ENCODE peak calls at places on chromosomes 12 and 14, in seven cellular contexts. One of them, this sample, is unnamed.

GRCh38 chr12:131204416-131205311 is 251.0 kb downstream of the ADGRD1 start:
- DNase-seq in neural progenitor cell: no peak
- DNase-seq in tibial nerve: no peak
- DNase-seq in right lobe of liver: no peak
- DNase-seq in GM12865: no peak
- DNase-seq in psoas muscle: no peak
- DNase-seq in OCI-LY7: no peak
- DNase-seq in this sample: no peak

GRCh38 chr12:91382081-91382543 is 199.5 kb upstream of the DCN start:
- DNase-seq in GM12865: peak
- DNase-seq in right lobe of liver: peak
- DNase-seq in tibial nerve: peak
- DNase-seq in psoas muscle: peak
- DNase-seq in OCI-LY7: peak
- DNase-seq in neural progenitor cell: peak
- DNase-seq in this sample: no peak

GRCh38 chr12:53755451-53756290 is 3.9 kb upstream of the CISTR start:
- DNase-seq in tibial nerve: no peak
- DNase-seq in neural progenitor cell: no peak
- DNase-seq in OCI-LY7: peak
- DNase-seq in GM12865: no peak
- DNase-seq in right lobe of liver: no peak
- DNase-seq in psoas muscle: no peak
- DNase-seq in this sample: no peak

GRCh38 chr12:68565391-68565903 is 45.3 kb upstream of the RAP1B start:
- DNase-seq in right lobe of liver: no peak
- DNase-seq in tibial nerve: no peak
- DNase-seq in psoas muscle: no peak
- DNase-seq in GM12865: no peak
- DNase-seq in neural progenitor cell: no peak
- DNase-seq in OCI-LY7: no peak
- DNase-seq in this sample: no peak

GRCh38 chr12:124675881-124676688 is 108.7 kb upstream of the NCOR2 start:
- DNase-seq in OCI-LY7: no peak
- DNase-seq in neural progenitor cell: no peak
- DNase-seq in right lobe of liver: no peak
- DNase-seq in psoas muscle: peak
- DNase-seq in GM12865: no peak
- DNase-seq in tibial nerve: no peak
- DNase-seq in this sample: no peak

GRCh38 chr14:26332966-26333365 is 264.9 kb downstream of the NOVA1 start:
- DNase-seq in neural progenitor cell: no peak
- DNase-seq in tibial nerve: no peak
- DNase-seq in right lobe of liver: no peak
- DNase-seq in OCI-LY7: no peak
- DNase-seq in psoas muscle: peak
- DNase-seq in GM12865: no peak
- DNase-seq in this sample: no peak

GRCh38 chr14:75673345-75673744 is 12.3 kb downstream of the TTLL5 start:
- DNase-seq in GM12865: peak
- DNase-seq in neural progenitor cell: no peak
- DNase-seq in tibial nerve: no peak
- DNase-seq in psoas muscle: no peak
- DNase-seq in OCI-LY7: no peak
- DNase-seq in right lobe of liver: no peak
- DNase-seq in this sample: no peak

GRCh38 chr14:75091251-75091650 is 21.8 kb downstream of the ZC2HC1C start:
- DNase-seq in OCI-LY7: no peak
- DNase-seq in neural progenitor cell: peak
- DNase-seq in tibial nerve: no peak
- DNase-seq in right lobe of liver: no peak
- DNase-seq in psoas muscle: no peak
- DNase-seq in GM12865: no peak
- DNase-seq in this sample: no peak

GRCh38 chr12:26746315-26746714 is 86.7 kb downstream of the ITPR2 start:
- DNase-seq in psoas muscle: no peak
- DNase-seq in right lobe of liver: no peak
- DNase-seq in GM12865: peak
- DNase-seq in tibial nerve: no peak
- DNase-seq in neural progenitor cell: no peak
- DNase-seq in OCI-LY7: no peak
- DNase-seq in this sample: no peak

GRCh38 chr14:36455241-36455627 is 64.8 kb downstream of the NKX2-1 start:
- DNase-seq in OCI-LY7: no peak
- DNase-seq in psoas muscle: no peak
- DNase-seq in GM12865: no peak
- DNase-seq in right lobe of liver: no peak
- DNase-seq in tibial nerve: no peak
- DNase-seq in neural progenitor cell: no peak
- DNase-seq in this sample: no peak

GRCh38 chr14:88518592-88519512 is 36.0 kb downstream of the PTPN21 start:
- DNase-seq in neural progenitor cell: no peak
- DNase-seq in psoas muscle: no peak
- DNase-seq in right lobe of liver: no peak
- DNase-seq in tibial nerve: no peak
- DNase-seq in OCI-LY7: no peak
- DNase-seq in GM12865: no peak
- DNase-seq in this sample: no peak

GRCh38 chr12:54840293-54840692 is 14.0 kb upstream of the MUCL1 start:
- DNase-seq in neural progenitor cell: no peak
- DNase-seq in GM12865: no peak
- DNase-seq in tibial nerve: no peak
- DNase-seq in right lobe of liver: no peak
- DNase-seq in OCI-LY7: no peak
- DNase-seq in psoas muscle: no peak
- DNase-seq in this sample: no peak

GRCh38 chr12:76180401-76181277 is 96.2 kb upstream of the NAP1L1 start:
- DNase-seq in GM12865: peak
- DNase-seq in OCI-LY7: no peak
- DNase-seq in neural progenitor cell: no peak
- DNase-seq in psoas muscle: no peak
- DNase-seq in tibial nerve: no peak
- DNase-seq in right lobe of liver: no peak
- DNase-seq in this sample: no peak

GRCh38 chr12:32502693-32503510 is 103.5 kb downstream of the FGD4 start:
- DNase-seq in OCI-LY7: no peak
- DNase-seq in right lobe of liver: peak
- DNase-seq in neural progenitor cell: peak
- DNase-seq in tibial nerve: no peak
- DNase-seq in GM12865: no peak
- DNase-seq in psoas muscle: peak
- DNase-seq in this sample: no peak

GRCh38 chr14:91412939-91413338 is 4.7 kb downstream of the CCDC88C start:
- DNase-seq in GM12865: peak
- DNase-seq in tibial nerve: no peak
- DNase-seq in right lobe of liver: no peak
- DNase-seq in psoas muscle: no peak
- DNase-seq in OCI-LY7: no peak
- DNase-seq in neural progenitor cell: no peak
- DNase-seq in this sample: peak

GRCh38 chr12:132560421-132560830 is 50.0 kb downstream of the LRCOL1 start:
- DNase-seq in tibial nerve: no peak
- DNase-seq in GM12865: peak
- DNase-seq in psoas muscle: no peak
- DNase-seq in OCI-LY7: peak
- DNase-seq in neural progenitor cell: peak
- DNase-seq in right lobe of liver: no peak
- DNase-seq in this sample: no peak

GRCh38 chr12:124441443-124442190 is 125.8 kb downstream of the NCOR2 start:
- DNase-seq in OCI-LY7: no peak
- DNase-seq in psoas muscle: no peak
- DNase-seq in tibial nerve: no peak
- DNase-seq in right lobe of liver: no peak
- DNase-seq in neural progenitor cell: no peak
- DNase-seq in GM12865: no peak
- DNase-seq in this sample: peak

GRCh38 chr14:49585803-49586672 is at the start of gene RPS29:
- DNase-seq in OCI-LY7: peak
- DNase-seq in right lobe of liver: peak
- DNase-seq in GM12865: peak
- DNase-seq in tibial nerve: peak
- DNase-seq in neural progenitor cell: peak
- DNase-seq in psoas muscle: peak
- DNase-seq in this sample: peak

GRCh38 chr12:119381471-119382235 is 47.1 kb downstream of the CCDC60 start:
- DNase-seq in GM12865: no peak
- DNase-seq in right lobe of liver: no peak
- DNase-seq in OCI-LY7: no peak
- DNase-seq in tibial nerve: no peak
- DNase-seq in neural progenitor cell: no peak
- DNase-seq in psoas muscle: no peak
- DNase-seq in this sample: no peak

GRCh38 chr12:77236066-77236465 is 170.7 kb upstream of the E2F7 start:
- DNase-seq in neural progenitor cell: no peak
- DNase-seq in tibial nerve: no peak
- DNase-seq in right lobe of liver: no peak
- DNase-seq in OCI-LY7: no peak
- DNase-seq in GM12865: no peak
- DNase-seq in psoas muscle: no peak
- DNase-seq in this sample: no peak

GRCh38 chr12:43551971-43552559 is at the start of gene ADAMTS20:
- DNase-seq in tibial nerve: no peak
- DNase-seq in psoas muscle: no peak
- DNase-seq in neural progenitor cell: peak
- DNase-seq in OCI-LY7: no peak
- DNase-seq in GM12865: no peak
- DNase-seq in right lobe of liver: no peak
- DNase-seq in this sample: no peak

GRCh38 chr14:102591372-102591943 is 991 bp upstream of the RCOR1 start:
- DNase-seq in neural progenitor cell: peak
- DNase-seq in right lobe of liver: no peak
- DNase-seq in psoas muscle: peak
- DNase-seq in GM12865: peak
- DNase-seq in tibial nerve: peak
- DNase-seq in OCI-LY7: peak
- DNase-seq in this sample: no peak

GRCh38 chr12:56978397-56979138 is 21.2 kb upstream of the RDH16 start:
- DNase-seq in OCI-LY7: no peak
- DNase-seq in neural progenitor cell: no peak
- DNase-seq in psoas muscle: no peak
- DNase-seq in right lobe of liver: peak
- DNase-seq in GM12865: no peak
- DNase-seq in tibial nerve: no peak
- DNase-seq in this sample: no peak

GRCh38 chr12:78149459-78149858 is 318.8 kb downstream of the NAV3 start:
- DNase-seq in psoas muscle: no peak
- DNase-seq in OCI-LY7: no peak
- DNase-seq in GM12865: no peak
- DNase-seq in neural progenitor cell: no peak
- DNase-seq in tibial nerve: no peak
- DNase-seq in right lobe of liver: no peak
- DNase-seq in this sample: no peak

GRCh38 chr12:95766356-95767019 is 24.1 kb downstream of the NTN4 start:
- DNase-seq in tibial nerve: no peak
- DNase-seq in neural progenitor cell: no peak
- DNase-seq in OCI-LY7: no peak
- DNase-seq in psoas muscle: no peak
- DNase-seq in GM12865: no peak
- DNase-seq in right lobe of liver: no peak
- DNase-seq in this sample: no peak

GRCh38 chr12:122079038-122079531 is 529 bp downstream of the MLXIP start:
- DNase-seq in tibial nerve: no peak
- DNase-seq in OCI-LY7: no peak
- DNase-seq in right lobe of liver: peak
- DNase-seq in neural progenitor cell: peak
- DNase-seq in psoas muscle: peak
- DNase-seq in GM12865: peak
- DNase-seq in this sample: no peak

GRCh38 chr12:93156091-93156490 is 221.6 kb upstream of the NUDT4 start:
- DNase-seq in tibial nerve: no peak
- DNase-seq in OCI-LY7: no peak
- DNase-seq in neural progenitor cell: no peak
- DNase-seq in right lobe of liver: peak
- DNase-seq in psoas muscle: no peak
- DNase-seq in GM12865: no peak
- DNase-seq in this sample: no peak

DNA sequence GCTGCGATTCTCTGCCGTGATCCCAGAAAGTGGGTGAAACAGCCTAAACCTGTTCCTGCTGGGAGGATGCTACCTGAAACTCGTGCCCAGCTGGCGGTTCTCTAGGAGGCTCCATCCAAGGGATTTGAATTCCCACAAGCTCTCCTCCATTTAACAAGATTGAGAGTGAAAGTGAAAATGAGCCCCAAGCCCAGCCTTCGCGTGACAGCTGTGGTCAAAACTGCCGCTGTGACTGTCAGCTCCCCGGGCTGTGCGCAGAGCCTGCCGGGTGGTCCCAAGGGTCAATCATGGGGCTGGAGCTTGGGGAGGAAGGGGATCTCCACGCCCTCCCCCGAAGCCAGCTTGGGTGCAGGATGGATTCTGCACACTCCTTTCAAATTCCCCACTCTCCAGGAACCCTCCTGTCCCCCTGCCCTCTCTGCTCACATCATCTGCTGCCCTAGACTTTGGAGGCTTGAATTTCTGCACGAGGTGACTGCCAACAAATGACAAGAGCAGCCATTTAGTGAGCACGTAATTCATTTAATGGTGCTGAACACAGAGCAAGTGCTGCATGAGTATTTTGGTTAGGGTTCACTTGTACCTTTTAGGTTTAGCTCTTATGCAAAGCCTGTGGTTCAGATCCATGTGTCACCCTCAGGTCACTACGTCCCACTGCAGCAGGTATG is 5.3 kb downstream of the ASB2 start:
- DNase-seq in GM12865: peak
- DNase-seq in psoas muscle: no peak
- DNase-seq in right lobe of liver: no peak
- DNase-seq in tibial nerve: no peak
- DNase-seq in OCI-LY7: peak
- DNase-seq in neural progenitor cell: no peak
- DNase-seq in this sample: no peak
- H3K4me3 ChIP-seq in GM12865: peak
- H3K4me3 ChIP-seq in psoas muscle: peak
- H3K4me3 ChIP-seq in right lobe of liver: peak
- H3K4me3 ChIP-seq in tibial nerve: peak
- H3K4me3 ChIP-seq in OCI-LY7: peak
- H3K4me3 ChIP-seq in neural progenitor cell: no peak
- H3K4me3 ChIP-seq in this sample: no peak

GRCh38 chr14:20641591-20641990 is at the start of gene OR6S1:
- DNase-seq in psoas muscle: no peak
- DNase-seq in OCI-LY7: no peak
- DNase-seq in right lobe of liver: no peak
- DNase-seq in neural progenitor cell: no peak
- DNase-seq in GM12865: no peak
- DNase-seq in tibial nerve: no peak
- DNase-seq in this sample: no peak
- TF ChIP-seq CTCF in psoas muscle: no peak
- TF ChIP-seq CTCF in OCI-LY7: no peak
- TF ChIP-seq CTCF in right lobe of liver: no peak
- TF ChIP-seq CTCF in neural progenitor cell: no peak
- TF ChIP-seq CTCF in GM12865: no peak
- TF ChIP-seq CTCF in tibial nerve: no peak
- TF ChIP-seq CTCF in this sample: no peak

GRCh38 chr12:46494424-46494823 is 121.9 kb upstream of the SLC38A2 start:
- DNase-seq in OCI-LY7: no peak
- DNase-seq in neural progenitor cell: no peak
- DNase-seq in tibial nerve: no peak
- DNase-seq in psoas muscle: no peak
- DNase-seq in GM12865: no peak
- DNase-seq in right lobe of liver: no peak
- DNase-seq in this sample: no peak
- H3K4me3 ChIP-seq in OCI-LY7: no peak
- H3K4me3 ChIP-seq in neural progenitor cell: no peak
- H3K4me3 ChIP-seq in tibial nerve: no peak
- H3K4me3 ChIP-seq in psoas muscle: no peak
- H3K4me3 ChIP-seq in GM12865: no peak
- H3K4me3 ChIP-seq in right lobe of liver: no peak
- H3K4me3 ChIP-seq in this sample: no peak

GRCh38 chr14:57179273-57179672 is 89.4 kb downstream of the EXOC5 start:
- DNase-seq in psoas muscle: no peak
- DNase-seq in tibial nerve: no peak
- DNase-seq in neural progenitor cell: peak
- DNase-seq in right lobe of liver: no peak
- DNase-seq in GM12865: no peak
- DNase-seq in OCI-LY7: no peak
- DNase-seq in this sample: no peak
- TF ChIP-seq CTCF in psoas muscle: no peak
- TF ChIP-seq CTCF in tibial nerve: no peak
- TF ChIP-seq CTCF in neural progenitor cell: no peak
- TF ChIP-seq CTCF in right lobe of liver: no peak
- TF ChIP-seq CTCF in GM12865: no peak
- TF ChIP-seq CTCF in OCI-LY7: no peak
- TF ChIP-seq CTCF in this sample: no peak

This sample was measured in RWPE2.